ENCODE peak calls at places on chromosome 11, in nine cellular contexts. F, D, U, N, G, S, W, H and K are unnamed samples.

GRCh38 chr11:56577621-56578020 is at the start of gene OR5M10:
- DNase-seq in F (no peak), D (no peak), U (no peak), N (no peak), G (no peak), S (no peak), W (no peak), H (no peak), K (no peak)

GRCh38 chr11:124238512-124238911 is 2.4 kb upstream of the OR8G1 start:
- DNase-seq in F (no peak), D (no peak), U (no peak), N (no peak), G (no peak), S (no peak), W (no peak), H (no peak), K (no peak)

GRCh38 chr11:65266210-65266609 is 4.4 kb downstream of the POLA2 start:
- DNase-seq in F (no peak), D (no peak), U (no peak), N (no peak), G (no peak), S (no peak), W (no peak), H (no peak), K (no peak)

GRCh38 chr11:66950113-66950535 is 8.1 kb downstream of the PC start:
- DNase-seq in F (peak; percentile 78), D (no peak), U (no peak), N (no peak), G (peak; percentile 94), S (peak; percentile 54), W (no peak), H (peak; percentile 84), K (no peak)

GRCh38 chr11:129620705-129621104 is 194.9 kb upstream of the TMEM45B start:
- DNase-seq in F (no peak), D (no peak), U (no peak), N (no peak), G (no peak), S (no peak), W (no peak), H (no peak), K (no peak)

GRCh38 chr11:123183391-123184099 is 11.5 kb downstream of the CLMP start:
- DNase-seq in F (no peak), D (no peak), U (no peak), N (no peak), G (no peak), S (no peak), W (no peak), H (no peak), K (no peak)

GRCh38 chr11:11555228-11555627 is 66.6 kb downstream of the GALNT18 start:
- DNase-seq in F (peak; percentile 38), D (peak; percentile 54), U (peak; percentile 66), N (no peak), G (no peak), S (peak; percentile 30), W (no peak), H (peak; percentile 92), K (peak; percentile 75)

GRCh38 chr11:97514446-97514845 is 1124.6 kb downstream of the JRKL start:
- DNase-seq in F (no peak), D (no peak), U (no peak), N (no peak), G (no peak), S (no peak), W (no peak), H (no peak), K (no peak)

GRCh38 chr11:17763703-17764102 is 29.1 kb downstream of the KCNC1 start:
- DNase-seq in F (no peak), D (no peak), U (no peak), N (no peak), G (no peak), S (no peak), W (no peak), H (no peak), K (no peak)

GRCh38 chr11:115391598-115391997 is 112.6 kb downstream of the CADM1 start:
- DNase-seq in F (no peak), D (no peak), U (no peak), N (no peak), G (peak; percentile 31), S (no peak), W (no peak), H (no peak), K (no peak)

GRCh38 chr11:125338435-125338834 is 157.6 kb downstream of the FEZ1 start:
- DNase-seq in F (no peak), D (no peak), U (no peak), N (no peak), G (no peak), S (no peak), W (no peak), H (no peak), K (no peak)

GRCh38 chr11:65872555-65873279 is at the start of gene EFEMP2:
- DNase-seq in F (no peak), D (peak; percentile 60), U (peak; percentile 72), N (peak; percentile 61), G (no peak), S (peak; percentile 55), W (no peak), H (peak; percentile 90), K (peak; percentile 91)

GRCh38 chr11:68832476-68833176 is 9.1 kb downstream of the CPT1A start:
- DNase-seq in F (peak; percentile 56), D (no peak), U (no peak), N (no peak), G (no peak), S (no peak), W (no peak), H (no peak), K (no peak)
- H3K4me1 ChIP-seq in F (peaks cover 99% of the 10 kb centered on the region), D (peaks cover 80% of the 10 kb centered on the region), U (peaks cover 90% of the 10 kb centered on the region), N (peaks cover 3% of the 10 kb centered on the region), G (peaks cover 8% of the 10 kb centered on the region), S (peaks cover 60% of the 10 kb centered on the region), W (peaks cover 40% of the 10 kb centered on the region), H (peaks cover 39% of the 10 kb centered on the region), K (peaks cover 5% of the 10 kb centered on the region)

GRCh38 chr11:32183512-32183911 is 92.6 kb downstream of the RCN1 start:
- DNase-seq in F (no peak), D (no peak), U (no peak), N (no peak), G (no peak), S (no peak), W (no peak), H (no peak), K (no peak)

GRCh38 chr11:32186118-32186517 is 95.2 kb downstream of the RCN1 start:
- DNase-seq in F (no peak), D (no peak), U (no peak), N (no peak), G (no peak), S (no peak), W (no peak), H (no peak), K (no peak)

GRCh38 chr11:32184057-32185055 is 93.5 kb downstream of the RCN1 start:
- DNase-seq in F (no peak), D (peak; percentile 26), U (no peak), N (no peak), G (no peak), S (no peak), W (no peak), H (no peak), K (no peak)

GRCh38 chr11:32187106-32187505 is 96.2 kb downstream of the RCN1 start:
- DNase-seq in F (no peak), D (no peak), U (no peak), N (no peak), G (no peak), S (no peak), W (no peak), H (no peak), K (no peak)

GRCh38 chr11:32188785-32189184 is 97.9 kb downstream of the RCN1 start:
- DNase-seq in F (no peak), D (no peak), U (no peak), N (no peak), G (no peak), S (no peak), W (no peak), H (no peak), K (no peak)
- TF ChIP-seq CTCF in F (no peak), D (no peak), U (no peak), N (no peak), G (no peak), S (no peak), W (no peak), H (no peak), K (no peak)

GRCh38 chr11:111729441-111729840 is 36.7 kb downstream of the PPP2R1B start:
- DNase-seq in F (no peak), D (no peak), U (no peak), N (no peak), G (peak; percentile 43), S (no peak), W (no peak), H (no peak), K (no peak)
- H3K4me3 ChIP-seq in F (no peak overlapping the region), D (no peak overlapping the region), U (peak overlapping the region; percentile 30), N (no peak overlapping the region), G (no peak overlapping the region), S (no peak overlapping the region), W (no peak overlapping the region), H (no peak overlapping the region), K (no peak overlapping the region)

GRCh38 chr11:10452211-10452767 is 2.8 kb upstream of the AMPD3 start:
- DNase-seq in F (no peak), D (no peak), U (no peak), N (no peak), G (peak; percentile 19), S (no peak), W (no peak), H (no peak), K (no peak)

GRCh38 chr11:10454506-10454901 is 560 bp upstream of the AMPD3 start:
- DNase-seq in F (no peak), D (no peak), U (no peak), N (no peak), G (no peak), S (no peak), W (no peak), H (no peak), K (no peak)

GRCh38 chr11:10450451-10451398 is 4.3 kb upstream of the AMPD3 start:
- DNase-seq in F (peak; percentile 74), D (no peak), U (no peak), N (peak; percentile 88), G (no peak), S (peak; percentile 41), W (peak; percentile 88), H (peak; percentile 81), K (peak; percentile 93)

GRCh38 chr11:10453261-10453660 is 1.8 kb upstream of the AMPD3 start:
- DNase-seq in F (no peak), D (no peak), U (no peak), N (no peak), G (peak; percentile 21), S (no peak), W (no peak), H (no peak), K (no peak)

DNA sequence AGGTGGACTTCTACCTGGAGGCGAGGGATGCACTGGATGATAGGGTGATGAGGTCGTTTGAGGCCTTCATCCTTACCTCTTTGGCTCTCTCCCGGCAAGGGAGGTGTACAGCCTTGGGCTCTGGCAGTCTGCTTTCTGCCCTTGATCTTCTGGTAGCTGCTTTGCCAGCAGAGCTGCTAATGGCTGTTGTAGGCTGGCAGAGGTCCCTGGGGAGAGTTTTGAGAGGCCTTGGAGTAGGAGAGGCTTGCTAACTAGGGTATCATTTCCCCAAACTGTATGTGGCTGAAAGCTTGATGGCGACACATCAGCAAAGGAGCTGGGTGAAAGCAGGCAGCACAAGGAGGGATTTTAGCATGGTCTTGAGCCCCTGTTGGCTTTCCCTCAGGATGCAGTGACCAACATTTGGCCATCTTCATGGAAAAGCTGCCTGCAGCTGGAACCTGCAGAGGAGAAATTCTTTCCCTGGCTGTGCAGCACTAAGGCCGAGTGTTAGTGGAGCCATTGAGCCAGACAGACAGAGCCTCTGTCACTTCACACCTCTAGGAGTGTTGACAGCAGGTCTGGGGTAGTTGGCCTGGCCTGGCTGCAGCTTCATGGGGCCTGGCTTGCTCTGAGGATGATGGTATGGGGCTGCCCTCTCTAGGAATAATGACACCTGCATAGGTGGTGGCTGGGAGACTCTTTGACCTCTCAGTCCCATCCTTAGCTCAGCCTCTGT is 3.5 kb upstream of the AMPD3 start:
- DNase-seq in F (no peak), D (no peak), U (no peak), N (no peak), G (no peak), S (no peak), W (no peak), H (no peak), K (no peak)
- H3K4me1 ChIP-seq in F (peaks cover 43% of the 10 kb centered on the region), D (peaks cover 15% of the 10 kb centered on the region), U (peaks cover 20% of the 10 kb centered on the region), N (peaks cover 6% of the 10 kb centered on the region), G (peaks cover 15% of the 10 kb centered on the region), S (peaks cover 16% of the 10 kb centered on the region), W (no peaks in the 10 kb centered on the region), H (peaks cover 19% of the 10 kb centered on the region), K (peaks cover 4% of the 10 kb centered on the region)